ENCODE peak calls at places on chromosomes 5 and 9, in four cellular contexts. P is HepG2, K is K562, F is GM12878. V is an unnamed sample.

GRCh38 chr5:565782-566445 is 41.7 kb upstream of the SLC9A3 start:
- DNase-seq in K (no peak), F (no peak), P (no peak), V (no peak)

GRCh38 chr5:78504726-78505431 is 143.7 kb downstream of the LHFPL2 start:
- DNase-seq in F (no peak), K (no peak), P (no peak), V (peak)

GRCh38 chr5:11520241-11520929 is 383.9 kb downstream of the CTNND2 start:
- DNase-seq in F (no peak), P (no peak), K (no peak), V (no peak)

GRCh38 chr5:1187234-1187949 is 14.0 kb upstream of the SLC6A19 start:
- DNase-seq in K (no peak), F (no peak), P (no peak), V (no peak)

GRCh38 chr5:3268760-3269330 is 326.8 kb upstream of the IRX1 start:
- DNase-seq in F (no peak), K (no peak), P (no peak), V (no peak)

GRCh38 chr5:142109356-142110045 is 922 bp downstream of the NDFIP1 start:
- DNase-seq in F (no peak), K (no peak), P (no peak), V (no peak)

GRCh38 chr5:178277346-178277745 is 44.7 kb upstream of the PHYKPL start:
- DNase-seq in F (no peak), P (no peak), K (no peak), V (no peak)

GRCh38 chr9:128360826-128361225 is 10.3 kb upstream of the URM1 start:
- DNase-seq in K (peak), P (no peak), F (no peak), V (no peak)

GRCh38 chr9:91951944-91952520 is 2.0 kb upstream of the ROR2 start:
- DNase-seq in F (no peak), P (no peak), K (no peak), V (no peak)

GRCh38 chr9:91949946-91950664 is at the start of gene ROR2:
- DNase-seq in F (no peak), K (peak), P (no peak), V (peak)

GRCh38 chr9:91949293-91949945 is 609 bp downstream of the ROR2 start:
- DNase-seq in P (no peak), F (no peak), K (peak), V (peak)

GRCh38 chr9:91954841-91955471 is 4.9 kb upstream of the ROR2 start:
- DNase-seq in K (peak), P (peak), F (no peak), V (peak)

DNA sequence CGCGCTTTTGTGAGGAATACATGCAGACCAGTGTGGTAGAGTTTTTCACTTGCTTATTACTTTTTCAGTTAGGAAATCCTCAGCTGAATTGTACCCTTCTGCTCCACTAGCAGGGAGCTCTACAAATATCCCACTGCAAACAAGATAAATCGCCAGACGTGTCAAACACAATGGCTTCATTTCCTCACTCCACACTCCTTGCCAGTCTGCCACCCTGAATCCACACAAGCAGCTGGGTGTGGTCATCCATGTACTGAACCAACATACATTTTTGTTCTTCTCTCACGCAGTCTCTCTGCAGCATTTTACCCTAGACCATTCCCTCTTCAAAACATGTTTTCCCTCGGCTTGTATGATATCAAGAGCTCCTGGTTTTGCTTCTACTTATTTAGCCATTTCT is 3.7 kb upstream of the ROR2 start:
- DNase-seq in K (no peak), F (no peak), P (no peak), V (no peak)
- TF ChIP-seq FOXK2 in K (no peak), F (no peak), P (no peak), V (no peak)

DNA sequence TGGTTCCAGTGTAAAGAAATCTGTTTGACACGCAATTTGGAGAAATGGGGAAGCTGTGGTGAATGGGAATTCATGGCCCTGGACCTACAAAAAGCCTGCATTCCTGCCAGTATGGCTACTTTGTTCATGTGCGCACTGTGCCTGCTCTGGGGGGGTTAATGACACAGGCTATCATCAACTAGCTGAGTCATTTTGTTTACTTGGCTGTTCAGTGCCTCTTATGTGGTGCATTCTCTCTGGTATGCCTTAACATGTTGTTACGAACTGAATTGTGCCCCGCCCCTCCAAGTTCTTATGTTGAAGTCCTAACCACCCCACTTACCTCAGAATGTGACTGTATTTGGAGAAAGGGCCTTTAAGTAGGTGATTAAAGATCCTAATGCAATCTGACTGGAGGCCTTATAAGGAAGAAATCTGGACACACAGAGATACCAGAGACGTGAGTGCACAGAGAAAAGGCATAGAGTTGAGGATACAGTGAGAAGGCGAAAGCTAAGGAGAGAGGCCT is 20.4 kb upstream of the UBAP1 start:
- DNase-seq in K (peak), P (peak), F (no peak), V (no peak)
- TF ChIP-seq FOXK2 in K (peak), P (no peak), F (no peak), V (no peak)

GRCh38 chr5:42990892-42991291 is 49.2 kb downstream of the ANXA2R start:
- DNase-seq in K (no peak), F (no peak), P (no peak), V (no peak)
- TF ChIP-seq FOXK2 in K (no peak), F (no peak), P (no peak), V (no peak)

DNA sequence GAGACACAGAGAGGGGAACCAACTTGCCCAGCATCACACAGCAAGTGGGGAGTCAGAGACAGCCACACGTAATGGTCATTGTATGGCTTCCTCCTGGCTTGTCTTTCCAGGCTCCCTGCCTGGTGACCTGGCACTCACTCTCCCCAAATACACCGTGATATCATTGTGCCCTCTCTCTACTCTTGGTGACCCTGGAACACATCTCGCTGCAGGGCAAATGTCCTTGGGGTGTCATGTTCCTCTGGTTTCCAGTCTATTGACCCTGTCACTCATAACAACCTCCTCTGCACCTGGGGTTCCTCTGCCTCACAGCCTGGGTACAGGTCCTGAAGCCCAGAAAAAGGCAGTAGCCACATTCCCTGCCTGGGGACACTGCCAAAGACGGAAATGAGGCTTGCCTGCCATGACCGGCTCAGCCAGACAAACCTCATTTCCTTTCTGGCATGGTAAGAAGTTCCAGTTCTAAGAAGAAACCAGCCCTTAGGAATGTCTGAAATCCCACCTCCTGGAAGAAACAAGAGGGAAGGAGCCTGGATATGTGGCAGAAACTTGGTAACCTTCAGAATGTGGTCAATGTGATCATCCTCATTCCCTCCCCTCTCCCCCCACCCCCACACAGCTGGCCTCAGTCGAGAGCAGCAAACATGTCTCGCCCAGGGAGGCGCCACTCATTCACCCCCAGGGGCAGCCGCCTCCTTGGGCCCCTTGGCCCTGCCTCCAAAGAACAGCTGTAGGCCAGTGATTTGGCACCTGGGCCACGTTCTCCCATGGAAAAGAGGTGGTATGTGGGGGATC is 30.6 kb upstream of the SMU1 start:
- DNase-seq in F (no peak), K (no peak), P (no peak), V (no peak)
- TF ChIP-seq FOXK2 in F (no peak), K (no peak), P (no peak), V (no peak)

GRCh38 chr5:150541895-150542294 is 34.0 kb downstream of the NDST1 start:
- DNase-seq in K (no peak), P (peak), F (no peak), V (no peak)
- TF ChIP-seq FOXK2 in K (no peak), P (no peak), F (no peak), V (no peak)

GRCh38 chr9:123796073-123796472 is 133.9 kb downstream of the DENND1A start:
- DNase-seq in K (no peak), P (no peak), F (peak), V (no peak)
- TF ChIP-seq FOXK2 in K (no peak), P (no peak), F (no peak), V (no peak)

DNA sequence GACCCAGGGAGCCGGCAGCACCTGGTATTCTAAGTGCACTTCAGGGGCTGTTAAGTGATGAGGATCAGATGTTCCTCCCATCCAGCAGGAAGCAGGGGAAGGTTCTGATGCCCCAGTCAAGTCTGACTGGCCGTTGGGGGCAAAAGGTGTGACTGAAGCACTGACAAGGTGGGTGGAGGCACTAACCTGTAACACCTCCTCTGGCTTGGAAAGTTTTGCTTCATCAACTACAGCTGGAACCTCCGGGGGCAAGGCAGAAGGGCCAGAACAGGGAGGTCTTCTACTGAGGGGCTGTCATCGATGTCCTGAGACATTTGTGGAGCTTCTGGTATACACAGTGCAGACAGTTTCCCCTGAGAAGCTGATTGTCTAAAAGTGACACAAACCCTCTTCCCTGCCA is 24.7 kb upstream of the PHF19 start:
- DNase-seq in F (no peak), K (no peak), P (no peak), V (no peak)
- TF ChIP-seq FOXK2 in F (no peak), K (no peak), P (no peak), V (no peak)

V was measured in HEK293T.